ENCODE peak calls at places on chromosomes 6 and 20, in seven cellular contexts. Q, T, Z, Y, R, G and B are unnamed samples.

GRCh38 chr20:47502271-47502730 is 614 bp downstream of the NCOA3 start:
- DNase-seq in Q (peak; percentile 22), T (no peak), Z (peak; percentile 40), Y (peak; percentile 8), R (no peak), G (peak; percentile 53), B (peak; percentile 41)

GRCh38 chr6:98847767-98848538 is 13.6 kb downstream of the POU3F2 start:
- DNase-seq in Q (no peak), T (peak; percentile 63), Z (no peak), Y (no peak), R (no peak), G (no peak), B (no peak)

GRCh38 chr20:32871622-32872160 is 13.0 kb downstream of the EFCAB8 start:
- DNase-seq in Q (no peak), T (no peak), Z (no peak), Y (no peak), R (no peak), G (no peak), B (no peak)

GRCh38 chr20:61756966-61757677 is 308.6 kb downstream of the TAF4 start:
- DNase-seq in Q (no peak), T (no peak), Z (no peak), Y (no peak), R (no peak), G (no peak), B (no peak)

GRCh38 chr20:44513871-44514270 is 8.0 kb downstream of the SERINC3 start:
- DNase-seq in Q (no peak), T (no peak), Z (no peak), Y (no peak), R (no peak), G (no peak), B (no peak)

GRCh38 chr20:11143481-11143880 is 469.7 kb upstream of the JAG1 start:
- DNase-seq in Q (peak; percentile 6), T (no peak), Z (no peak), Y (peak; percentile 12), R (no peak), G (no peak), B (no peak)

GRCh38 chr6:115986026-115986425 is 74.7 kb downstream of the FRK start:
- DNase-seq in Q (no peak), T (no peak), Z (no peak), Y (no peak), R (no peak), G (no peak), B (no peak)

GRCh38 chr6:163782436-163783003 is 368.0 kb downstream of the QKI start:
- DNase-seq in Q (peak; percentile 27), T (peak; percentile 42), Z (no peak), Y (no peak), R (no peak), G (no peak), B (no peak)

GRCh38 chr6:22298393-22299010 is 1.7 kb upstream of the PRL start:
- DNase-seq in Q (no peak), T (no peak), Z (no peak), Y (peak; percentile 62), R (no peak), G (no peak), B (no peak)
- H3K4ac ChIP-seq in Q (no peak overlapping the region), T (no peak overlapping the region), Z (no peak overlapping the region), Y (no peak overlapping the region), R (no peak overlapping the region), G (no peak overlapping the region), B (no peak overlapping the region)

DNA sequence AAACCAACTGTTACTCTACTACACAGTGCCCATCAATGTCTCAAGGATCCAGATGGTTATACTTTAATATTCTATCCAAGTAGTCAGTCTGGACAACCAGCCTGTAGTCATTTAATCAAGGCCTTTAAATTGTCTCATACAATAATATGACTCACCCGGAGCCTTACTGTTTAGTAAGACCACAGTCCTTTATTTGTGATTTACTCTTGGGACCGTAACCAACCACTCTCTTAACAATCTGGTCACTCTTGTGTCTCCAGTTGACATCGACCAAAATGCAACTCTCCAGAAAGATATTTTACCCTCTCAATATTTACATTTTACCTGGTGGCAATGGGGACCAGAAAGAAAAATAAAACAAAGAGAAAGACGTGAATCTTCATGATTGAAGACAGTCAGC is 14.9 kb downstream of the DEFB114 start:
- DNase-seq in Q (no peak), T (no peak), Z (no peak), Y (no peak), R (no peak), G (no peak), B (no peak)
- H3K4ac ChIP-seq in Q (no peak overlapping the region), T (no peak overlapping the region), Z (no peak overlapping the region), Y (no peak overlapping the region), R (no peak overlapping the region), G (no peak overlapping the region), B (no peak overlapping the region)

GRCh38 chr6:30724906-30725667 is 4.9 kb downstream of the TUBB start:
- DNase-seq in Q (no peak), T (no peak), Z (no peak), Y (peak; percentile 16), R (no peak), G (no peak), B (no peak)

GRCh38 chr6:30727920-30728605 is 7.9 kb downstream of the TUBB start:
- DNase-seq in Q (peak; percentile 78), T (no peak), Z (peak; percentile 70), Y (peak; percentile 71), R (no peak), G (no peak), B (no peak)

GRCh38 chr6:30730611-30731435 is 10.7 kb downstream of the TUBB start:
- DNase-seq in Q (peak; percentile 85), T (peak; percentile 92), Z (peak; percentile 27), Y (peak; percentile 47), R (no peak), G (peak; percentile 87), B (no peak)

GRCh38 chr6:30725713-30726505 is 5.8 kb downstream of the TUBB start:
- DNase-seq in Q (peak; percentile 77), T (peak; percentile 49), Z (peak; percentile 41), Y (peak; percentile 68), R (no peak), G (no peak), B (no peak)

DNA sequence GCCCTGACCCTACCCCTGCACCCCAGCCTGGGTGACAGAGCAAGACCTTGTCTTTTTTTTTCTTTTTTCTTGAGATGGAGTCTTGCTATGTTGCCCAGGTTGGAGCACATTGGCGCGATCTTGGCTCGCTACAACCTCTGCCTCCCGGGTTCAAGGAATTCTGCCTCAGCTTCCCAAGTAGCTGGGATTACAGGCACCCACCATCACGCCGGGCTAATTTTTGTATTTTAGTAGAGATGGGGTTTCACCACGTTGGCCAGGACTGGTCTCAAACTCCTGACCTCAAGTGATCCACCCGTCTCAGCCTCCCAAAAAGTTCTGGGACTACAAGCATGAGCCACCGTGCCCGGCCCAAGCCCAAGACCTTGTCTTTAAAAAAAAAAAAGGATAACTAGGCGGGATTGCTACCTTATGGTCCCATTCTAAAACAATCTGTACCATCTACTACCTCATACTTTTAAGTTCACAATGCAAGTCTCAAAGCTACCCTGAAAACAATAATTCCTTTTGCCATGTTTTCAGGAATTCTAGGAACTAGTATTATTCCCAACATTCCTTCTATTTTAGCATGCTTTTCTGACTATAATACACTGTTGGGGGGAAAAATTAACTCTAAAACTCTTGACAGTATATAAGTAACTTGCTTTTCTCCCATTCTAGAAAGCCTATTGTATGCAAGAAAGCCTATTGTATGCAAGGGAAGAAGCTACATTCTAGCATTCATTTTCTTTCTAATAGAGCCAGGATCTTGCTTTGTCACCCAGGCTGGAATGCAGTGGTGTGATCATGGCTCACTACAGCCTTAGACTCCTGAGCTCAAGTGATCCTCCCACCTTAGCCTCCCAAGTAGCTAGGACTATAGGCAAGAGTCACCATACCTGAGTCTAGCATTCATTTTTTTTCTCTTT is 6.6 kb downstream of the TUBB start:
- DNase-seq in Q (peak; percentile 93), T (no peak), Z (peak; percentile 19), Y (peak; percentile 27), R (no peak), G (no peak), B (no peak)
- H3K4ac ChIP-seq in Q (no peak overlapping the region), T (no peak overlapping the region), Z (no peak overlapping the region), Y (no peak overlapping the region), R (no peak overlapping the region), G (no peak overlapping the region), B (no peak overlapping the region)

GRCh38 chr20:20732641-20733040 is 20.2 kb upstream of the RALGAPA2 start:
- DNase-seq in Q (no peak), T (no peak), Z (no peak), Y (no peak), R (no peak), G (no peak), B (no peak)
- H3K4ac ChIP-seq in Q (no peak overlapping the region), T (no peak overlapping the region), Z (no peak overlapping the region), Y (no peak overlapping the region), R (no peak overlapping the region), G (no peak overlapping the region), B (no peak overlapping the region)

GRCh38 chr6:43125119-43125518 is 46.0 kb upstream of the SRF start:
- DNase-seq in Q (no peak), T (no peak), Z (peak; percentile 96), Y (peak; percentile 87), R (no peak), G (no peak), B (no peak)
- H3K4ac ChIP-seq in Q (no peak overlapping the region), T (no peak overlapping the region), Z (no peak overlapping the region), Y (peak overlapping the region; percentile 80), R (no peak overlapping the region), G (peak overlapping the region; percentile 78), B (no peak overlapping the region)

GRCh38 chr20:59908855-59909254 is 24.6 kb downstream of the SYCP2 start:
- DNase-seq in Q (no peak), T (no peak), Z (no peak), Y (no peak), R (no peak), G (no peak), B (no peak)

GRCh38 chr20:59911041-59911440 is 22.4 kb downstream of the SYCP2 start:
- DNase-seq in Q (no peak), T (no peak), Z (no peak), Y (no peak), R (no peak), G (peak; percentile 10), B (no peak)

DNA sequence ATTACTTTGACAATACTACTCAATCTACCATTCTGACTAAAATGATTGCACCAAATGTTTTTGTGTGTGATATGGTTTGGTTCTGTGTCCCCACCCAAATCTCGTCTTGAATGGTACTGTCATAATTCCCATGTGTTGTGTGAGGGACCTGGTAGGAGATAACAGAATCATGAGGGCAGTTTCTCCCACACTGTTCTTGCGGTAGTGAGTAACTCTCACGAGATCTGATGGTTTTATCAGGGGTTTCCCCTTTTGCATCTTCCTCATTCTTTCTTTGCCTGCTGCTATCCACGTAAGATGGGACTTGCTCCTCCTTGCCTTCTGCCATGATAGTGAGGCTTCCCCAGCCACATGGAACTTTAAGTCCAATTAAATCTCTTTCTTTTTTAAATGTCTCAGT is 20.8 kb downstream of the SYCP2 start:
- DNase-seq in Q (no peak), T (no peak), Z (no peak), Y (no peak), R (no peak), G (peak; percentile 10), B (no peak)
- H3K4ac ChIP-seq in Q (no peak overlapping the region), T (no peak overlapping the region), Z (no peak overlapping the region), Y (no peak overlapping the region), R (no peak overlapping the region), G (no peak overlapping the region), B (no peak overlapping the region)

DNA sequence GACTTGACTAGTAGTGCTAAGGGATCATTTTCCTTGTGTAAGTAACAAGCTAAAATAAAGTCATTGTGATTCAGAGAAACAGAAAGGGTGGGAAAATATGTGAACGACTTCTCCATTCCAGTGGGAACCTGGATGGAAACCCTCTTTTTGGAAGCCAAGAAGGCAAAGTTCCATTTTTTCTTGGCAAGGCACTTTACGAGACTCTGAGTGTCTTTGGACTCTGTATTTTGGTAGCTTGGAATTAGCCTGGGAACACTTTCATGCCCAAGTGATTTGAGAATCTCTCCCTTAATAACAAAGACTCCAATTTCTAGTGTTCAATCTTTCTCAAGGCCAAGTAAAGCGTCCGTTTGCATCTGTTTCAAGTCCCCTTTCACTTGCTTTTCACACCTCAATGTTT is 100.5 kb upstream of the SASH1 start:
- DNase-seq in Q (peak; percentile 28), T (no peak), Z (no peak), Y (no peak), R (no peak), G (no peak), B (no peak)
- H3K4ac ChIP-seq in Q (no peak overlapping the region), T (no peak overlapping the region), Z (no peak overlapping the region), Y (no peak overlapping the region), R (no peak overlapping the region), G (no peak overlapping the region), B (no peak overlapping the region)